ENCODE peak calls at places on chromosome X, in five cellular contexts. One of them, this sample, is unnamed.

GRCh38 chrX:103431316-103431715 is 55.0 kb downstream of the BEX3 start:
- DNase-seq in stimulated activated CD4-positive, alpha-beta T cell treated with anti-CD3 and anti-CD28 coated beads, TNF-alpha, amount 100 ng/mL, for 4 hours: no peak
- DNase-seq in progenitor cell of endocrine pancreas: no peak
- DNase-seq in D341Med: no peak
- DNase-seq in T follicular helper cell: no peak
- DNase-seq in this sample: no peak

GRCh38 chrX:12011075-12011474 is 127.2 kb upstream of the FRMPD4 start:
- DNase-seq in progenitor cell of endocrine pancreas: no peak
- DNase-seq in T follicular helper cell: no peak
- DNase-seq in D341Med: no peak
- DNase-seq in stimulated activated CD4-positive, alpha-beta T cell treated with anti-CD3 and anti-CD28 coated beads, TNF-alpha, amount 100 ng/mL, for 4 hours: no peak
- DNase-seq in this sample: no peak

GRCh38 chrX:12685541-12685940 is 105.7 kb upstream of the PRPS2 start:
- DNase-seq in stimulated activated CD4-positive, alpha-beta T cell treated with anti-CD3 and anti-CD28 coated beads, TNF-alpha, amount 100 ng/mL, for 4 hours: no peak
- DNase-seq in T follicular helper cell: no peak
- DNase-seq in progenitor cell of endocrine pancreas: no peak
- DNase-seq in D341Med: no peak
- DNase-seq in this sample: no peak

GRCh38 chrX:71617742-71618141 is 569 bp downstream of the CXCR3 start:
- DNase-seq in progenitor cell of endocrine pancreas: no peak
- DNase-seq in D341Med: no peak
- DNase-seq in T follicular helper cell: no peak
- DNase-seq in stimulated activated CD4-positive, alpha-beta T cell treated with anti-CD3 and anti-CD28 coated beads, TNF-alpha, amount 100 ng/mL, for 4 hours: no peak
- DNase-seq in this sample: no peak

GRCh38 chrX:115229337-115229991 is 4.4 kb downstream of the LRCH2 start:
- DNase-seq in progenitor cell of endocrine pancreas: no peak
- DNase-seq in T follicular helper cell: no peak
- DNase-seq in D341Med: no peak
- DNase-seq in stimulated activated CD4-positive, alpha-beta T cell treated with anti-CD3 and anti-CD28 coated beads, TNF-alpha, amount 100 ng/mL, for 4 hours: no peak
- DNase-seq in this sample: no peak

GRCh38 chrX:86348669-86349068 is 200.4 kb downstream of the DACH2 start:
- DNase-seq in T follicular helper cell: no peak
- DNase-seq in D341Med: no peak
- DNase-seq in progenitor cell of endocrine pancreas: no peak
- DNase-seq in stimulated activated CD4-positive, alpha-beta T cell treated with anti-CD3 and anti-CD28 coated beads, TNF-alpha, amount 100 ng/mL, for 4 hours: no peak
- DNase-seq in this sample: no peak

GRCh38 chrX:147894332-147894870 is 17.3 kb upstream of the FMR1 start:
- DNase-seq in progenitor cell of endocrine pancreas: no peak
- DNase-seq in T follicular helper cell: no peak
- DNase-seq in stimulated activated CD4-positive, alpha-beta T cell treated with anti-CD3 and anti-CD28 coated beads, TNF-alpha, amount 100 ng/mL, for 4 hours: no peak
- DNase-seq in D341Med: no peak
- DNase-seq in this sample: no peak

GRCh38 chrX:71102292-71102691 is 4.2 kb downstream of the CXorf65 start:
- DNase-seq in D341Med: no peak
- DNase-seq in stimulated activated CD4-positive, alpha-beta T cell treated with anti-CD3 and anti-CD28 coated beads, TNF-alpha, amount 100 ng/mL, for 4 hours: no peak
- DNase-seq in T follicular helper cell: no peak
- DNase-seq in progenitor cell of endocrine pancreas: no peak
- DNase-seq in this sample: no peak

GRCh38 chrX:120536056-120536455 is 24.7 kb downstream of the CUL4B start:
- DNase-seq in stimulated activated CD4-positive, alpha-beta T cell treated with anti-CD3 and anti-CD28 coated beads, TNF-alpha, amount 100 ng/mL, for 4 hours: no peak
- DNase-seq in progenitor cell of endocrine pancreas: no peak
- DNase-seq in T follicular helper cell: no peak
- DNase-seq in D341Med: no peak
- DNase-seq in this sample: no peak

GRCh38 chrX:103398321-103398937 is 22.1 kb downstream of the BEX3 start:
- DNase-seq in D341Med: no peak
- DNase-seq in T follicular helper cell: no peak
- DNase-seq in progenitor cell of endocrine pancreas: no peak
- DNase-seq in stimulated activated CD4-positive, alpha-beta T cell treated with anti-CD3 and anti-CD28 coated beads, TNF-alpha, amount 100 ng/mL, for 4 hours: no peak
- DNase-seq in this sample: no peak

GRCh38 chrX:133985164-133986007 is at the start of gene GPC3:
- DNase-seq in stimulated activated CD4-positive, alpha-beta T cell treated with anti-CD3 and anti-CD28 coated beads, TNF-alpha, amount 100 ng/mL, for 4 hours: peak; percentile 32
- DNase-seq in T follicular helper cell: peak; percentile 1
- DNase-seq in D341Med: peak; percentile 79
- DNase-seq in progenitor cell of endocrine pancreas: peak; percentile 59
- DNase-seq in this sample: peak; percentile 50

GRCh38 chrX:44314259-44314734 is 29.2 kb downstream of the EFHC2 start:
- DNase-seq in T follicular helper cell: no peak
- DNase-seq in progenitor cell of endocrine pancreas: no peak
- DNase-seq in stimulated activated CD4-positive, alpha-beta T cell treated with anti-CD3 and anti-CD28 coated beads, TNF-alpha, amount 100 ng/mL, for 4 hours: no peak
- DNase-seq in D341Med: no peak
- DNase-seq in this sample: no peak

GRCh38 chrX:155027509-155028066 is 944 bp downstream of the FUNDC2 start:
- DNase-seq in progenitor cell of endocrine pancreas: no peak
- DNase-seq in D341Med: no peak
- DNase-seq in stimulated activated CD4-positive, alpha-beta T cell treated with anti-CD3 and anti-CD28 coated beads, TNF-alpha, amount 100 ng/mL, for 4 hours: no peak
- DNase-seq in T follicular helper cell: no peak
- DNase-seq in this sample: no peak

GRCh38 chrX:108735680-108736508 is 469 bp downstream of the IRS4 start:
- DNase-seq in stimulated activated CD4-positive, alpha-beta T cell treated with anti-CD3 and anti-CD28 coated beads, TNF-alpha, amount 100 ng/mL, for 4 hours: no peak
- DNase-seq in D341Med: peak; percentile 32
- DNase-seq in progenitor cell of endocrine pancreas: peak; percentile 15
- DNase-seq in T follicular helper cell: no peak
- DNase-seq in this sample: no peak

GRCh38 chrX:13338985-13339384 is 19.1 kb upstream of the ATXN3L start:
- DNase-seq in T follicular helper cell: no peak
- DNase-seq in stimulated activated CD4-positive, alpha-beta T cell treated with anti-CD3 and anti-CD28 coated beads, TNF-alpha, amount 100 ng/mL, for 4 hours: no peak
- DNase-seq in progenitor cell of endocrine pancreas: no peak
- DNase-seq in D341Med: no peak
- DNase-seq in this sample: no peak

GRCh38 chrX:47991263-47992092 is 12.3 kb downstream of the ZNF182 start:
- DNase-seq in progenitor cell of endocrine pancreas: no peak
- DNase-seq in stimulated activated CD4-positive, alpha-beta T cell treated with anti-CD3 and anti-CD28 coated beads, TNF-alpha, amount 100 ng/mL, for 4 hours: no peak
- DNase-seq in T follicular helper cell: no peak
- DNase-seq in D341Med: no peak
- DNase-seq in this sample: no peak

GRCh38 chrX:13750204-13750603 is 15.7 kb downstream of the OFD1 start:
- DNase-seq in stimulated activated CD4-positive, alpha-beta T cell treated with anti-CD3 and anti-CD28 coated beads, TNF-alpha, amount 100 ng/mL, for 4 hours: no peak
- DNase-seq in progenitor cell of endocrine pancreas: no peak
- DNase-seq in T follicular helper cell: no peak
- DNase-seq in D341Med: peak; percentile 39
- DNase-seq in this sample: no peak

This sample was measured in NT2/D1.